ENCODE peak calls at places on chromosomes 16 and 17, in ten cellular contexts. J, B, Q, V, N, U, I, D, M and Z are unnamed samples.

GRCh38 chr16:83125999-83126568 is 499.3 kb downstream of the CDH13 start:
- DNase-seq in J (no peak), B (no peak), Q (no peak), V (no peak), N (peak; percentile 44), U (no peak), I (no peak), D (no peak), M (no peak), Z (no peak)

GRCh38 chr16:67463059-67463458 is 17.9 kb downstream of the ATP6V0D1 start:
- DNase-seq in J (no peak), B (no peak), Q (no peak), V (no peak), N (no peak), U (no peak), I (peak; percentile 46), D (no peak), M (no peak), Z (no peak)

GRCh38 chr16:15073101-15073500 is 17.2 kb upstream of the NTAN1 start:
- DNase-seq in J (no peak), B (no peak), Q (no peak), V (no peak), N (no peak), U (no peak), I (no peak), D (no peak), M (no peak), Z (no peak)

GRCh38 chr16:3770530-3770929 is 53.2 kb upstream of the TRAP1 start:
- DNase-seq in J (no peak), B (no peak), Q (no peak), V (no peak), N (no peak), U (no peak), I (no peak), D (no peak), M (no peak), Z (no peak)

GRCh38 chr16:84059946-84060901 is 17.6 kb upstream of the SLC38A8 start:
- DNase-seq in J (no peak), B (no peak), Q (no peak), V (no peak), N (no peak), U (no peak), I (peak; percentile 28), D (no peak), M (no peak), Z (no peak)

GRCh38 chr17:62703269-62703775 is 75.9 kb downstream of the MRC2 start:
- DNase-seq in J (no peak), B (peak; percentile 33), Q (no peak), V (peak; percentile 29), N (peak; percentile 84), U (no peak), I (peak; percentile 65), D (peak; percentile 70), M (no peak), Z (no peak)

GRCh38 chr17:81621494-81622230 is 15.2 kb downstream of the NPLOC4 start:
- DNase-seq in J (no peak), B (no peak), Q (no peak), V (no peak), N (no peak), U (no peak), I (no peak), D (no peak), M (no peak), Z (no peak)

GRCh38 chr17:49742256-49742655 is 21.7 kb downstream of the FAM117A start:
- DNase-seq in J (peak; percentile 54), B (no peak), Q (no peak), V (no peak), N (no peak), U (peak; percentile 59), I (no peak), D (no peak), M (no peak), Z (no peak)

GRCh38 chr17:76398523-76399174 is 14.2 kb downstream of the SPHK1 start:
- DNase-seq in J (no peak), B (no peak), Q (no peak), V (no peak), N (no peak), U (no peak), I (no peak), D (no peak), M (no peak), Z (no peak)

GRCh38 chr16:30748634-30749445 is 615 bp downstream of the PHKG2 start:
- DNase-seq in J (peak; percentile 21), B (peak; percentile 56), Q (no peak), V (no peak), N (peak; percentile 38), U (peak; percentile 61), I (peak; percentile 71), D (peak; percentile 79), M (no peak), Z (peak; percentile 61)

GRCh38 chr16:86201746-86202145 is 302.8 kb downstream of the IRF8 start:
- DNase-seq in J (no peak), B (no peak), Q (no peak), V (no peak), N (no peak), U (no peak), I (no peak), D (no peak), M (no peak), Z (no peak)

GRCh38 chr17:27747462-27748359 is 52.6 kb downstream of the NOS2 start:
- DNase-seq in J (no peak), B (no peak), Q (no peak), V (no peak), N (no peak), U (no peak), I (no peak), D (no peak), M (no peak), Z (peak; percentile 26)
- TF ChIP-seq CTCF in J (peak; percentile 23), B (peak; percentile 44), Q (peak; percentile 20), V (no peak), N (peak; percentile 39), U (peak; percentile 32), I (no peak), D (no peak), M (peak; percentile 31), Z (peak; percentile 36)

GRCh38 chr17:77728022-77728671 is 230.4 kb upstream of the TNRC6C start:
- DNase-seq in J (no peak), B (peak; percentile 69), Q (no peak), V (no peak), N (no peak), U (peak; percentile 14), I (peak; percentile 72), D (peak; percentile 33), M (no peak), Z (no peak)
- TF ChIP-seq CTCF in J (no peak), B (peak; percentile 78), Q (no peak), V (no peak), N (peak; percentile 16), U (peak; percentile 4), I (peak; percentile 31), D (peak; percentile 16), M (no peak), Z (no peak)

DNA sequence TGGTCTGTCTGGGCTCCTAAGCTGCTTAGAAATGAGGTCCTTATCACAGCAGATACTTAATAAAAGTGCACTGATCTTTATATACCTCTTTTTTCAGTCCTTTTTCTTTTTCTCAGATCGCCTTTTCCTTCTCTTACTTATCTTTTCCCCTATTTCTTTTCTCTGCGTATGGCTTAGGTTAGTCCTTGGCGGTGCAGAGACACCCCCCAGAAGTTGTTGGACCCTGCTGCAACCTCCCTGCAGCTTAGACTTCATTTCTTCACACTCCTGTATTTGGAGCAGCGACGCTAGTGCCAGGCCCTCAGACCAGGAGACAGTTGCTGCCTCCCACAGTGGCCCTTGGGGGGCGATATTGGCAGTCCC is 67.6 kb downstream of the CENPV start:
- DNase-seq in J (no peak), B (no peak), Q (no peak), V (no peak), N (no peak), U (no peak), I (no peak), D (no peak), M (no peak), Z (no peak)
- TF ChIP-seq CTCF in J (no peak), B (peak; percentile 47), Q (peak; percentile 55), V (peak; percentile 32), N (peak; percentile 43), U (peak; percentile 52), I (peak; percentile 23), D (peak; percentile 38), M (peak; percentile 49), Z (no peak)

DNA sequence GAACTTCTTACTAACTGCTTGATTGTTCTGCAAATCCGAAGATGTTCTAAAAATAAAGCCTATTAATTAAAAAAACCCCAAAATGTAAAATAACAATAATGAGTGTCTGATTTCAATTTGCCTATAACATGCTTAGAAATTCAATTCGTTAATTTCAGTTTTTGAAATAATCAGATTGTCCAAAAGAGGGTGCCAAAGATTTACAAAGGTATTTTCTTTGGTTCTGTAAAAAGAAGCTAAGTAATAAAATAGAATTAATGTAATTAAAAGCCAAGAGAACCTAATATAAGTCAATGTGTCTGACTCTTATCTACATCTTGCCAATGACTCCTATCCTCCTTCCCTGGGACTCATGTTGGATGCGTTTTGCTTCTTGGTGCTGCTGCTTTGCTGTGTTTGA is 75.0 kb upstream of the CPHXL start:
- DNase-seq in J (no peak), B (no peak), Q (no peak), V (no peak), N (peak; percentile 21), U (no peak), I (no peak), D (no peak), M (no peak), Z (no peak)
- TF ChIP-seq CTCF in J (peak; percentile 25), B (no peak), Q (no peak), V (no peak), N (peak; percentile 18), U (no peak), I (no peak), D (no peak), M (peak; percentile 39), Z (peak; percentile 16)